ENCODE peak calls at places on chromosomes 7 and 10, in seven cellular contexts. One of them, this sample, is unnamed.

GRCh38 chr7:28183627-28184026 is 3.0 kb upstream of the JAZF1 start:
- DNase-seq in prostate gland: no peak
- DNase-seq in endothelial cell of umbilical vein: no peak
- DNase-seq in IMR-90: peak
- DNase-seq in neural crest cell: no peak
- DNase-seq in HFFc6: no peak
- DNase-seq in nephron progenitor cell: no peak
- DNase-seq in this sample: no peak

GRCh38 chr7:66921396-66921917 is 432 bp downstream of the TMEM248 start:
- DNase-seq in prostate gland: peak
- DNase-seq in endothelial cell of umbilical vein: no peak
- DNase-seq in IMR-90: peak
- DNase-seq in neural crest cell: peak
- DNase-seq in HFFc6: peak
- DNase-seq in nephron progenitor cell: peak
- DNase-seq in this sample: peak

GRCh38 chr10:110508806-110509544 is 11.3 kb downstream of the DUSP5 start:
- DNase-seq in prostate gland: no peak
- DNase-seq in endothelial cell of umbilical vein: peak
- DNase-seq in IMR-90: no peak
- DNase-seq in neural crest cell: no peak
- DNase-seq in HFFc6: no peak
- DNase-seq in nephron progenitor cell: no peak
- DNase-seq in this sample: no peak

GRCh38 chr7:40717242-40717641 is 582.4 kb downstream of the SUGCT start:
- DNase-seq in prostate gland: no peak
- DNase-seq in endothelial cell of umbilical vein: peak
- DNase-seq in IMR-90: peak
- DNase-seq in neural crest cell: peak
- DNase-seq in HFFc6: no peak
- DNase-seq in nephron progenitor cell: peak
- DNase-seq in this sample: no peak

GRCh38 chr7:127995157-127995865 is 35.9 kb downstream of the LRRC4 start:
- DNase-seq in prostate gland: no peak
- DNase-seq in endothelial cell of umbilical vein: no peak
- DNase-seq in IMR-90: peak
- DNase-seq in neural crest cell: no peak
- DNase-seq in HFFc6: peak
- DNase-seq in nephron progenitor cell: no peak
- DNase-seq in this sample: no peak

GRCh38 chr7:49774459-49775064 is 1.1 kb downstream of the VWC2 start:
- DNase-seq in prostate gland: no peak
- DNase-seq in endothelial cell of umbilical vein: no peak
- DNase-seq in IMR-90: no peak
- DNase-seq in neural crest cell: peak
- DNase-seq in HFFc6: no peak
- DNase-seq in nephron progenitor cell: peak
- DNase-seq in this sample: no peak

GRCh38 chr7:71868797-71869196 is 543.3 kb downstream of the CALN1 start:
- DNase-seq in prostate gland: no peak
- DNase-seq in endothelial cell of umbilical vein: no peak
- DNase-seq in IMR-90: no peak
- DNase-seq in neural crest cell: no peak
- DNase-seq in HFFc6: peak
- DNase-seq in nephron progenitor cell: no peak
- DNase-seq in this sample: no peak

GRCh38 chr7:24830440-24831050 is 73.3 kb upstream of the GSDME start:
- DNase-seq in prostate gland: no peak
- DNase-seq in endothelial cell of umbilical vein: no peak
- DNase-seq in IMR-90: no peak
- DNase-seq in neural crest cell: no peak
- DNase-seq in HFFc6: no peak
- DNase-seq in nephron progenitor cell: no peak
- DNase-seq in this sample: no peak

GRCh38 chr7:139960158-139960557 is 102.6 kb downstream of the PARP12 start:
- DNase-seq in prostate gland: no peak
- DNase-seq in endothelial cell of umbilical vein: no peak
- DNase-seq in IMR-90: peak
- DNase-seq in neural crest cell: no peak
- DNase-seq in HFFc6: no peak
- DNase-seq in nephron progenitor cell: no peak
- DNase-seq in this sample: no peak

GRCh38 chr10:113294868-113295267 is 258.0 kb upstream of the HABP2 start:
- DNase-seq in prostate gland: peak
- DNase-seq in endothelial cell of umbilical vein: no peak
- DNase-seq in IMR-90: no peak
- DNase-seq in neural crest cell: no peak
- DNase-seq in HFFc6: no peak
- DNase-seq in nephron progenitor cell: no peak
- DNase-seq in this sample: no peak

GRCh38 chr10:61974611-61975010 is 73.1 kb downstream of the ARID5B start:
- DNase-seq in prostate gland: no peak
- DNase-seq in endothelial cell of umbilical vein: peak
- DNase-seq in IMR-90: peak
- DNase-seq in neural crest cell: no peak
- DNase-seq in HFFc6: peak
- DNase-seq in nephron progenitor cell: no peak
- DNase-seq in this sample: no peak

GRCh38 chr10:59536576-59537014 is 173.1 kb downstream of the SLC16A9 start:
- DNase-seq in prostate gland: no peak
- DNase-seq in endothelial cell of umbilical vein: peak
- DNase-seq in IMR-90: peak
- DNase-seq in neural crest cell: no peak
- DNase-seq in HFFc6: no peak
- DNase-seq in nephron progenitor cell: no peak
- DNase-seq in this sample: no peak

GRCh38 chr7:17937506-17938115 is 2.7 kb downstream of the SNX13 start:
- DNase-seq in prostate gland: no peak
- DNase-seq in endothelial cell of umbilical vein: no peak
- DNase-seq in IMR-90: peak
- DNase-seq in neural crest cell: no peak
- DNase-seq in HFFc6: no peak
- DNase-seq in nephron progenitor cell: no peak
- DNase-seq in this sample: no peak

GRCh38 chr7:45938626-45939302 is 17.7 kb upstream of the IGFBP3 start:
- DNase-seq in prostate gland: no peak
- DNase-seq in endothelial cell of umbilical vein: no peak
- DNase-seq in IMR-90: no peak
- DNase-seq in neural crest cell: no peak
- DNase-seq in HFFc6: no peak
- DNase-seq in nephron progenitor cell: peak
- DNase-seq in this sample: no peak

GRCh38 chr10:19283285-19283684 is 234.7 kb downstream of the MALRD1 start:
- DNase-seq in prostate gland: no peak
- DNase-seq in endothelial cell of umbilical vein: no peak
- DNase-seq in IMR-90: no peak
- DNase-seq in neural crest cell: no peak
- DNase-seq in HFFc6: no peak
- DNase-seq in nephron progenitor cell: no peak
- DNase-seq in this sample: no peak

GRCh38 chr10:103646304-103646703 is 152.8 kb downstream of the NEURL1 start:
- DNase-seq in prostate gland: no peak
- DNase-seq in endothelial cell of umbilical vein: no peak
- DNase-seq in IMR-90: no peak
- DNase-seq in neural crest cell: no peak
- DNase-seq in HFFc6: no peak
- DNase-seq in nephron progenitor cell: no peak
- DNase-seq in this sample: no peak

GRCh38 chr10:123997486-123998196 is 95.8 kb downstream of the CHST15 start:
- DNase-seq in prostate gland: no peak
- DNase-seq in endothelial cell of umbilical vein: no peak
- DNase-seq in IMR-90: peak
- DNase-seq in neural crest cell: no peak
- DNase-seq in HFFc6: peak
- DNase-seq in nephron progenitor cell: no peak
- DNase-seq in this sample: peak

GRCh38 chr7:104643587-104644217 is 315.3 kb downstream of the LHFPL3 start:
- DNase-seq in prostate gland: no peak
- DNase-seq in endothelial cell of umbilical vein: peak
- DNase-seq in IMR-90: no peak
- DNase-seq in neural crest cell: peak
- DNase-seq in HFFc6: no peak
- DNase-seq in nephron progenitor cell: peak
- DNase-seq in this sample: peak
- TF ChIP-seq CTCF in prostate gland: peak
- TF ChIP-seq CTCF in endothelial cell of umbilical vein: peak
- TF ChIP-seq CTCF in IMR-90: peak
- TF ChIP-seq CTCF in neural crest cell: peak
- TF ChIP-seq CTCF in HFFc6: peak
- TF ChIP-seq CTCF in nephron progenitor cell: peak
- TF ChIP-seq CTCF in this sample: no peak

DNA sequence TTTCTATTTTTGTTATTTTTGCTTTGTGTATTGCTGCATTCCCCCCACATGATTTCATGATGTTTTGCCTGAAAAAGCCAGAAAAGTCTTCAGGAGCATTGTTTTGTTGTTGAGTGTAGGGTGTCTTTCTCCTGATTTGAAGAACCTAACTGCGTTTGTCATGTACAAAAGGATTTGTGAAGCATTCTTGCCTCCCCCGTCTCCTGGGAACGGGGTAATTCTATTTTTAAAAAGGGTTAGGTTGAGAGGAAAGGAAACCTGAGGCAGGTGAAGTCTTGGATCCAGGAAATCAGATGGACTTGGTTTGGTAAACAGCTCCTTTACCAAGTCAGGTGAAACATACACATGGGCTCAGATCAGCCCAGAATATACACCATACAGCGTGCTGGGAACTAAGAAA is 26.0 kb upstream of the BTBD16 start:
- DNase-seq in prostate gland: no peak
- DNase-seq in endothelial cell of umbilical vein: no peak
- DNase-seq in IMR-90: no peak
- DNase-seq in neural crest cell: no peak
- DNase-seq in HFFc6: no peak
- DNase-seq in nephron progenitor cell: no peak
- DNase-seq in this sample: no peak
- TF ChIP-seq CTCF in prostate gland: no peak
- TF ChIP-seq CTCF in endothelial cell of umbilical vein: no peak
- TF ChIP-seq CTCF in IMR-90: no peak
- TF ChIP-seq CTCF in neural crest cell: no peak
- TF ChIP-seq CTCF in HFFc6: no peak
- TF ChIP-seq CTCF in nephron progenitor cell: no peak
- TF ChIP-seq CTCF in this sample: no peak

GRCh38 chr7:114901771-114902170 is 20.1 kb upstream of the MDFIC start:
- DNase-seq in prostate gland: no peak
- DNase-seq in endothelial cell of umbilical vein: no peak
- DNase-seq in IMR-90: peak
- DNase-seq in neural crest cell: no peak
- DNase-seq in HFFc6: peak
- DNase-seq in nephron progenitor cell: no peak
- DNase-seq in this sample: no peak
- TF ChIP-seq CTCF in prostate gland: no peak
- TF ChIP-seq CTCF in endothelial cell of umbilical vein: no peak
- TF ChIP-seq CTCF in IMR-90: no peak
- TF ChIP-seq CTCF in neural crest cell: no peak
- TF ChIP-seq CTCF in HFFc6: no peak
- TF ChIP-seq CTCF in nephron progenitor cell: no peak
- TF ChIP-seq CTCF in this sample: no peak

DNA sequence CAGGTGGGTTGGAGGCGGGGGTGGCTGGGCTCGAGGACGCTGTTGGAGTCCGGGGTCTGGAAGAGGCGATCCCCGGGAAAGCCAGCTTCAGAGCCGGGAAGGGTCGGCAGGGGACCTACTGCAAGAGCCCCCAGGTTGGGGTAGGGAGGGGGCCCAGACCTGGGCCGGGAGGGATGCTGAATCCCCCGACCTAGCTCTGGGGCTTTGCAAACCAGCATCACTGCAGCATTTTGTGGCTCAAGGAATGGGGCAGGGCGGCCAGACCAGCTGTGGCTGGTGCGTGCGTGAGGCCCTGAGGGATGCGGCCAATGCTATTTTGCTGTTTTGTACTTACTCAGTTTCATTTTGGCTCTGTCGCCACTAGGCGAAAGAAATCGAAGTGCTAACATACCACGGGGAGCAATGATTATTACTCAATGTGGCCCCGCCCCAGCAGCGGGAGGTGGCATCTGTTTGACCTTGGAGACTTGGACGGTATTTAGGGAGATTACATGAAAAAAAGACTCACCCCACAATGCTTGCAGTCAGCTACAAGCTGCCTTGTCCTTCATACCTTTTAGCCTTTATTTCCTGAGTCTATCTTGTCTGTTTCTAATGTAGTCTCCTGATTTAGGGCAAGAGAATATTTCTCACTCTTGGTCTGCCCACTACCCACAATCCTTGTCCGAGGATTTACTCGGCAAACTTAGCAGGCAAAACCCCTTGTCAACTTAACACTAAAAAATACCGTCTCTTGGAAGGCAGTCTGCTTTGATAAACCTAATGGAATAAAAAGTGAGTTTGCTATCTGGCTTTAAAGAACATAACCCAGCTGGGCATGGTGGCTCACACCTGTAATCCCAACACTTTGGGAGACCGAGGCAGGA is 16.2 kb downstream of the HSPB1 start:
- DNase-seq in prostate gland: peak
- DNase-seq in endothelial cell of umbilical vein: peak
- DNase-seq in IMR-90: peak
- DNase-seq in neural crest cell: peak
- DNase-seq in HFFc6: peak
- DNase-seq in nephron progenitor cell: peak
- DNase-seq in this sample: peak
- TF ChIP-seq CTCF in prostate gland: peak
- TF ChIP-seq CTCF in endothelial cell of umbilical vein: peak
- TF ChIP-seq CTCF in IMR-90: peak
- TF ChIP-seq CTCF in neural crest cell: peak
- TF ChIP-seq CTCF in HFFc6: peak
- TF ChIP-seq CTCF in nephron progenitor cell: no peak
- TF ChIP-seq CTCF in this sample: peak

DNA sequence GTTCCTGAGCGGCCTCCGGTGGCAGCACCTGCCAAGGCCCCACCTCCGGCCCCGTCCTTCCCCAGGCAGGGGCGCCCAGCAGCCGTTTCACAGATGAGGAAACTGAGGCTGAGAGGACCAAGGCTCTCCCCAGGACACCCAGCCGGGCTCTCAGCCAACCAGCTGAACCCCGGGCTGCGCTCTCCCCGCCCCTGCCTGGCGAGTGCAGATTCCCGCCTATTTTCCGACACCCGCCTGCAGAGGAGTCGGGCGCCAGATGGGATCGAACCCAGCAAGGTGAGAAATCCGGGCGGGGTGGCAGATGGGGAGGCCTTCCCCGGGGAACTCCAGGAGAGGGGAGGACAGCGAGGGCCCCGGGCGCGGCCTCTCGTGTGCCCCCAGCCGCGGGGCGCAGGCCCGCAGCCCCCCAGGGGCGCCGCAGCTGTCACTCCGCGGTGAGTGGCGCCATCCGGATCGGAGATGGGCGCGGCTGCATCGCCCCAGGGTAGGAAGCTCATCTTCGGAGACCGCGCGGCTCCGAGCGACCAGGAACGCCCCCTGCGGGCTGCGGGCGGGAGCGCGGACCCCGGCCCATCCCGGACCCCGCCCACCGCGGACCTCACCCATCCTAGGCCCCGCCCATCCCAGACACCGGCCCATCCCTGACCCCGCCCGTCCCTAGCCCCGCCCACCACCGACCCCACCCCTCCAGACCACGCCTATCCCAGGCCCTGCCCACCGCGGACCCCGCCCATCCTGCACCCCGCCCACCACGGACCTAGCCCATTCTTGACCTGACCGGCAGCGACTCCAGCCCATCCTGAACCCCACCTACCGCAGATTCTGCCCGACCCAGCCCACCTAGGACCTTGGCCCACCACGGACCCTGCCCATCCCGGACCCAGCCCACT is 90.3 kb downstream of the MICALL2 start:
- DNase-seq in prostate gland: no peak
- DNase-seq in endothelial cell of umbilical vein: peak
- DNase-seq in IMR-90: no peak
- DNase-seq in neural crest cell: peak
- DNase-seq in HFFc6: no peak
- DNase-seq in nephron progenitor cell: peak
- DNase-seq in this sample: peak
- TF ChIP-seq CTCF in prostate gland: no peak
- TF ChIP-seq CTCF in endothelial cell of umbilical vein: no peak
- TF ChIP-seq CTCF in IMR-90: peak
- TF ChIP-seq CTCF in neural crest cell: peak
- TF ChIP-seq CTCF in HFFc6: peak
- TF ChIP-seq CTCF in nephron progenitor cell: peak
- TF ChIP-seq CTCF in this sample: no peak